ENCODE peak calls at places on chromosome 10, in six cellular contexts. U is tibial nerve, H is upper lobe of right lung, X is putamen, R is hippocampal formation, V is AG09309. O is an unnamed sample.

GRCh38 chr10:89213191-89213808 is 6.2 kb upstream of the CH25H start:
- DNase-seq in U (no peak), H (no peak), X (no peak), R (peak), V (no peak), O (peak)

GRCh38 chr10:73494877-73495225 is 973 bp downstream of the PPP3CB start:
- DNase-seq in U (no peak), H (no peak), X (no peak), R (no peak), V (no peak), O (no peak)

GRCh38 chr10:121310151-121310711 is 288.0 kb downstream of the FGFR2 start:
- DNase-seq in U (no peak), H (no peak), X (no peak), R (no peak), V (no peak), O (no peak)

GRCh38 chr10:125633517-125633999 is 49.4 kb downstream of the TEX36 start:
- DNase-seq in U (no peak), H (no peak), X (no peak), R (no peak), V (peak), O (no peak)

GRCh38 chr10:58645762-58646161 is 133.1 kb downstream of the BICC1 start:
- DNase-seq in U (no peak), H (no peak), X (no peak), R (no peak), V (no peak), O (no peak)

GRCh38 chr10:25556457-25556856 is 377.6 kb upstream of the MYO3A start:
- DNase-seq in U (no peak), H (no peak), X (no peak), R (no peak), V (no peak), O (peak)

GRCh38 chr10:50991496-50992355 is 82.6 kb upstream of the PRKG1 start:
- DNase-seq in U (no peak), H (peak), X (no peak), R (no peak), V (no peak), O (no peak)

GRCh38 chr10:95289003-95289920 is 1.5 kb downstream of the PDLIM1 start:
- DNase-seq in U (no peak), H (no peak), X (no peak), R (no peak), V (no peak), O (peak)

GRCh38 chr10:20624642-20625041 is 272.5 kb downstream of the NEBL start:
- DNase-seq in U (peak), H (no peak), X (no peak), R (no peak), V (no peak), O (no peak)

GRCh38 chr10:29522038-29522855 is 112.5 kb downstream of the SVIL start:
- DNase-seq in U (no peak), H (no peak), X (no peak), R (no peak), V (no peak), O (no peak)

GRCh38 chr10:46556515-46557318 is at the start of gene GPRIN2:
- DNase-seq in U (peak), H (peak), X (no peak), R (no peak), V (no peak), O (no peak)

GRCh38 chr10:69180525-69181204 is 631 bp downstream of the SUPV3L1 start:
- DNase-seq in U (no peak), H (no peak), X (peak), R (no peak), V (no peak), O (no peak)

GRCh38 chr10:18777258-18777657 is 118.0 kb downstream of the ARL5B start:
- DNase-seq in U (no peak), H (no peak), X (no peak), R (no peak), V (no peak), O (no peak)

O was measured in NCI-H226.